ENCODE peak calls at places on chromosomes 13 and 19, in seven cellular contexts. N, J, Q, O, V, C and S are unnamed samples.

GRCh38 chr19:50736338-50736737 is 13.2 kb downstream of the CLEC11A start:
- DNase-seq in N (no peak), J (no peak), Q (no peak), O (no peak), V (no peak), C (no peak), S (no peak)

GRCh38 chr13:75312884-75313520 is 169.0 kb downstream of the TBC1D4 start:
- DNase-seq in N (no peak), J (no peak), Q (no peak), O (no peak), V (no peak), C (no peak), S (no peak)

GRCh38 chr19:13841339-13842293 is 35.3 kb upstream of the NANOS3 start:
- DNase-seq in N (no peak), J (no peak), Q (no peak), O (no peak), V (no peak), C (no peak), S (no peak)

GRCh38 chr19:3056454-3057016 is 5.8 kb downstream of the TLE5 start:
- DNase-seq in N (peak; percentile 62), J (no peak), Q (no peak), O (no peak), V (no peak), C (no peak), S (no peak)

GRCh38 chr13:110503979-110504499 is 57.5 kb downstream of the RAB20 start:
- DNase-seq in N (no peak), J (no peak), Q (no peak), O (no peak), V (no peak), C (no peak), S (no peak)

GRCh38 chr19:8342684-8343482 is at the start of gene KANK3:
- DNase-seq in N (peak; percentile 86), J (peak; percentile 94), Q (peak; percentile 45), O (peak; percentile 97), V (peak; percentile 100), C (peak; percentile 87), S (peak; percentile 95)

GRCh38 chr13:110281736-110282135 is 25.2 kb downstream of the COL4A1 start:
- DNase-seq in N (no peak), J (no peak), Q (no peak), O (no peak), V (no peak), C (no peak), S (no peak)

GRCh38 chr19:13234518-13234917 is 84.3 kb downstream of the IER2 start:
- DNase-seq in N (peak; percentile 45), J (peak; percentile 9), Q (no peak), O (peak; percentile 40), V (peak; percentile 35), C (peak; percentile 43), S (peak; percentile 38)

GRCh38 chr13:52070929-52071523 is 46.5 kb downstream of the UTP14C start:
- DNase-seq in N (no peak), J (peak; percentile 28), Q (no peak), O (no peak), V (no peak), C (no peak), S (no peak)

GRCh38 chr13:110161112-110161897 is 145.7 kb downstream of the COL4A1 start:
- DNase-seq in N (no peak), J (no peak), Q (no peak), O (no peak), V (no peak), C (no peak), S (no peak)

GRCh38 chr13:71148391-71148790 is 718.6 kb downstream of the DACH1 start:
- DNase-seq in N (no peak), J (no peak), Q (no peak), O (no peak), V (no peak), C (no peak), S (no peak)

GRCh38 chr19:40702337-40703012 is 12.0 kb upstream of the NUMBL start:
- DNase-seq in N (peak; percentile 44), J (peak; percentile 30), Q (no peak), O (peak; percentile 72), V (peak; percentile 59), C (no peak), S (peak; percentile 87)

GRCh38 chr19:15216363-15216762 is 15.6 kb upstream of the NOTCH3 start:
- DNase-seq in N (no peak), J (no peak), Q (no peak), O (no peak), V (no peak), C (no peak), S (no peak)

GRCh38 chr19:46670874-46671273 is 9.9 kb upstream of the DACT3 start:
- DNase-seq in N (no peak), J (no peak), Q (no peak), O (no peak), V (no peak), C (no peak), S (no peak)

GRCh38 chr19:40521276-40521675 is 54.5 kb downstream of the SPTBN4 start:
- DNase-seq in N (no peak), J (peak; percentile 42), Q (no peak), O (no peak), V (no peak), C (no peak), S (no peak)

GRCh38 chr19:13610042-13610691 is 103.9 kb upstream of the CACNA1A start:
- DNase-seq in N (no peak), J (no peak), Q (no peak), O (no peak), V (no peak), C (no peak), S (no peak)

DNA sequence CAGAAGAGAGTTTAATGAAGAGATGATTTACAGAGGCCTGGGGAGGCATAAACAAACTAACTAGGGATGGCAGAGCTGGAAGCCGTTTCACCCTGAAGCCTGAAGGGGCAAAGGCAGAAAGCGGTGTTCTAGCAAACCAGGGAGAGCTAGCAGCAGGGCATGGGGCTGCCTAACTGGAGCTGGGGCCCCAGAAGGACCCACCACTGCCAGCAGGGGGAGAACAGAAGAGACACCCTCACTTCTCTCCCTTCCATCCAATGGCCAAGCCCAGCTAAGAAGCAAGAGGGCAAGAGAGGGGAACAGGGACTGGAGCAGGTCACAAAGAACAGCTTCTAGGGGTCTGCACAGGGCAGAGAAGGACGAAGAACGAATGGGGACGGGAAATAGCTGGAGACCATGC is 195.5 kb downstream of the KATNAL1 start:
- DNase-seq in N (no peak), J (no peak), Q (no peak), O (peak; percentile 41), V (no peak), C (no peak), S (no peak)
- TF ChIP-seq CTCF in N (no peak), J (peak; percentile 18), Q (peak; percentile 21), O (peak; percentile 29), V (no peak), C (peak; percentile 50), S (no peak)

GRCh38 chr19:55658846-55659459 is 4.1 kb downstream of the U2AF2 start:
- DNase-seq in N (no peak), J (no peak), Q (no peak), O (no peak), V (no peak), C (no peak), S (no peak)

GRCh38 chr19:55661826-55662225 is 7.0 kb downstream of the U2AF2 start:
- DNase-seq in N (no peak), J (no peak), Q (no peak), O (no peak), V (no peak), C (no peak), S (no peak)

GRCh38 chr19:55660404-55660803 is 5.6 kb downstream of the U2AF2 start:
- DNase-seq in N (no peak), J (no peak), Q (no peak), O (no peak), V (no peak), C (no peak), S (no peak)

GRCh38 chr19:55660991-55661390 is 6.2 kb downstream of the U2AF2 start:
- DNase-seq in N (no peak), J (no peak), Q (no peak), O (no peak), V (no peak), C (no peak), S (no peak)

DNA sequence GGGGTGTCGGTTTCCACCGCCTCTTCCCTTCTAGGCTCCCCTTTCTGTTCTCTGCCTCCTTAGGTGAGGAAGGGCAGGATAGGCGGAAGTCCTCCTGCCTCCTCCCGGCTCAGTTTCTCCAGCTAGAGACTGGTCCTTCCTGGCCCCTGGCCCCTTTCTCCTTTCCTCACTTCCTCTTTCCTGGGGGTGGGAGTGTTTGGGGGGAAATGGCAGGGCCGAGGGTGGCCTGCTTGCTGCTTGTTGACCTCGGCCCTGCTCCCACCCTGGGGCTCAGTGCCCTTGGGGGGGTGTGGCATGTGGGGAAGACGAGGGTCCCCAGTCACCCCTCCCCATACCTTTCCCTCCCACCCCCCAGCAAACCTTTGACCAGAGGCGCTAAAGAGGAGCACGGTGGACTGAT is 5.0 kb downstream of the U2AF2 start:
- DNase-seq in N (no peak), J (no peak), Q (no peak), O (no peak), V (no peak), C (no peak), S (no peak)
- TF ChIP-seq CTCF in N (no peak), J (no peak), Q (no peak), O (no peak), V (no peak), C (no peak), S (no peak)

GRCh38 chr19:44782729-44783128 is 5.0 kb downstream of the CBLC start:
- DNase-seq in N (no peak), J (no peak), Q (no peak), O (no peak), V (no peak), C (no peak), S (no peak)
- TF ChIP-seq CTCF in N (no peak), J (peak; percentile 12), Q (no peak), O (no peak), V (no peak), C (no peak), S (no peak)

DNA sequence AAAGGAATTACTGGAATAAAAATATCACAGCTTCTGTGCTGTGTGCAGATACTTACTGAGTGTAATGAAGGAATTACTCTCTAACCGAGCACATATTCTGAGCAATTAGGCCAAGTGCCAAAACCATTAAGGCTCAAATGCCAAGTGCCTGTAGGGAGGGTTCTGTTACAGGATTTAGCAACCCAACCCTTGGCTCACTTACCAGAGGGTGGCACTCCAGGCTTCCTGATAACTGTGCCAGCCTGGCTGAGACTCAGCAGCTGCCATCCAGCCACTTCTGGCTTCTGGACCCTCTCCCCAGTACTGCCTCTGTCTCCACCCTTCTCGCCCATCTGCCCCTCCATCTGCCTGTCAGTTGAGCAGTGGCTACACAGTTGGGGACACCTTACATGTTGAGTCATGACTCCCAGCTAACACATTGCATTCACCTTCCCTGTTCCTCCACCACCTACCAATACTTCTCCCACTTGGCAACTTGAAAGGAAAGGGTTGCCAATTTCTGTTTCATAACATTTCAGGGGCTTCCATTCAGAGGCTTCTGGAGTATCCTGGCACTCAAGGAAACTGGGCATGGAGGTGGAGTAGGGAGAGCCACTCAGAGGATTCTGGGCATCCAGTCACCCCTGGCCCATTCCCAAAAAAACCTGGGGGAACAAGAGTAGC is 110.5 kb downstream of the COG6 start:
- DNase-seq in N (no peak), J (peak; percentile 39), Q (no peak), O (peak; percentile 9), V (peak; percentile 34), C (no peak), S (peak; percentile 51)
- TF ChIP-seq CTCF in N (no peak), J (no peak), Q (peak; percentile 27), O (no peak), V (peak; percentile 32), C (peak; percentile 23), S (no peak)